ENCODE peak calls at places on chromosomes 13 and 19, in six cellular contexts. D, R, F, B, W and S are unnamed samples.

GRCh38 chr13:57588639-57589038 is 42.9 kb upstream of the PCDH17 start:
- DNase-seq in B (no peak), F (no peak), D (no peak), W (no peak), R (no peak), S (no peak)

GRCh38 chr13:26067601-26068000 is 15.8 kb upstream of the SHISA2 start:
- DNase-seq in R (no peak), W (no peak), D (no peak), F (no peak), B (no peak), S (no peak)

GRCh38 chr19:5062799-5063198 is 93.9 kb downstream of the KDM4B start:
- DNase-seq in W (no peak), F (no peak), B (no peak), R (no peak), D (no peak), S (no peak)

GRCh38 chr19:51727349-51727880 is 3.6 kb upstream of the HAS1 start:
- DNase-seq in F (no peak), R (no peak), D (no peak), W (peak), B (peak), S (no peak)

GRCh38 chr13:110129539-110130186 is 177.3 kb downstream of the COL4A1 start:
- DNase-seq in R (no peak), W (no peak), F (no peak), D (no peak), B (no peak), S (no peak)

GRCh38 chr19:23403024-23403423 is 7.8 kb upstream of the ZNF91 start:
- DNase-seq in W (no peak), D (no peak), R (no peak), F (no peak), B (no peak), S (no peak)

GRCh38 chr19:14502334-14503092 is 6.6 kb upstream of the GIPC1 start:
- DNase-seq in D (no peak), W (no peak), F (no peak), R (no peak), B (no peak), S (no peak)

GRCh38 chr19:5321851-5322681 is 18.5 kb downstream of the PTPRS start:
- DNase-seq in B (no peak), W (no peak), D (no peak), F (no peak), R (no peak), S (no peak)

GRCh38 chr19:3480383-3481091 is at the start of gene SMIM24:
- DNase-seq in D (peak), R (no peak), B (no peak), W (no peak), F (no peak), S (no peak)

GRCh38 chr19:1945899-1946298 is 4.9 kb downstream of the CSNK1G2 start:
- DNase-seq in W (peak), R (no peak), F (no peak), B (no peak), D (peak), S (no peak)

GRCh38 chr13:77544365-77544764 is 8.9 kb downstream of the SCEL start:
- DNase-seq in F (no peak), B (no peak), W (peak), D (no peak), R (no peak), S (no peak)

GRCh38 chr13:100203696-100204367 is 114.9 kb downstream of the PCCA start:
- DNase-seq in W (peak), R (no peak), B (no peak), D (no peak), F (no peak), S (no peak)

GRCh38 chr13:24644051-24644450 is 36.2 kb upstream of the ATP12A start:
- DNase-seq in D (no peak), F (no peak), W (no peak), B (no peak), R (no peak), S (no peak)

GRCh38 chr13:50990540-50991506 is 81.2 kb downstream of the RNASEH2B start:
- DNase-seq in W (no peak), D (no peak), R (no peak), F (no peak), B (peak), S (no peak)

GRCh38 chr19:50377051-50377441 is 789 bp downstream of the NR1H2 start:
- DNase-seq in W (peak), D (peak), R (no peak), F (peak), B (no peak), S (peak)